ENCODE peak calls at places on chromosome X, in four cellular contexts. One of them, this sample, is unnamed. For H3K9me3, H3K4me1 and H3K27me3, the result is how much of the 10 kb centered on the place peaks cover.

GRCh38 chrX:8960809-8961413 is 73.0 kb downstream of the FAM9B start:
- DNase-seq in lower lobe of right lung: no peak
- DNase-seq in prostate gland: no peak
- DNase-seq in mammary epithelial cell: no peak
- DNase-seq in this sample: no peak

GRCh38 chrX:46029777-46030176 is 515.4 kb downstream of the ZNF674 start:
- DNase-seq in lower lobe of right lung: no peak
- DNase-seq in prostate gland: no peak
- DNase-seq in mammary epithelial cell: peak
- DNase-seq in this sample: no peak

GRCh38 chrX:107451754-107452153 is 2.3 kb downstream of the FRMPD3 start:
- DNase-seq in lower lobe of right lung: no peak
- DNase-seq in prostate gland: no peak
- DNase-seq in mammary epithelial cell: no peak
- DNase-seq in this sample: no peak

GRCh38 chrX:133258481-133258880 is 40.3 kb upstream of the TFDP3 start:
- DNase-seq in lower lobe of right lung: no peak
- DNase-seq in prostate gland: no peak
- DNase-seq in mammary epithelial cell: peak
- DNase-seq in this sample: no peak

GRCh38 chrX:109656774-109657173 is 31.8 kb upstream of the KCNE5 start:
- DNase-seq in lower lobe of right lung: no peak
- DNase-seq in prostate gland: no peak
- DNase-seq in mammary epithelial cell: no peak
- DNase-seq in this sample: no peak

GRCh38 chrX:74009041-74009440 is 294.9 kb upstream of the ZCCHC13 start:
- DNase-seq in lower lobe of right lung: no peak
- DNase-seq in prostate gland: no peak
- DNase-seq in mammary epithelial cell: no peak
- DNase-seq in this sample: no peak

GRCh38 chrX:102558607-102559006 is 40.7 kb upstream of the ARMCX5 start:
- DNase-seq in lower lobe of right lung: no peak
- DNase-seq in prostate gland: no peak
- DNase-seq in mammary epithelial cell: no peak
- DNase-seq in this sample: no peak

GRCh38 chrX:151402719-151403390 is 5.8 kb downstream of the VMA21 start:
- DNase-seq in lower lobe of right lung: peak
- DNase-seq in prostate gland: peak
- DNase-seq in mammary epithelial cell: no peak
- DNase-seq in this sample: no peak

GRCh38 chrX:80423744-80424143 is 3.5 kb downstream of the TENT5D start:
- DNase-seq in lower lobe of right lung: no peak
- DNase-seq in prostate gland: no peak
- DNase-seq in mammary epithelial cell: no peak
- DNase-seq in this sample: no peak

GRCh38 chrX:44569122-44569521 is 26.5 kb upstream of the FUNDC1 start:
- DNase-seq in lower lobe of right lung: no peak
- DNase-seq in prostate gland: no peak
- DNase-seq in mammary epithelial cell: no peak
- DNase-seq in this sample: no peak

GRCh38 chrX:119155416-119156035 is 27.9 kb upstream of the KIAA1210 start:
- DNase-seq in lower lobe of right lung: no peak
- DNase-seq in prostate gland: no peak
- DNase-seq in mammary epithelial cell: peak
- DNase-seq in this sample: no peak

GRCh38 chrX:16999275-16999674 is 52.8 kb downstream of the REPS2 start:
- DNase-seq in lower lobe of right lung: no peak
- DNase-seq in prostate gland: no peak
- DNase-seq in mammary epithelial cell: no peak
- DNase-seq in this sample: no peak

GRCh38 chrX:129193357-129193756 is 329.9 kb downstream of the SMARCA1 start:
- DNase-seq in lower lobe of right lung: no peak
- DNase-seq in prostate gland: no peak
- DNase-seq in mammary epithelial cell: no peak
- DNase-seq in this sample: no peak

GRCh38 chrX:120857240-120857639 is 18.4 kb downstream of the CT47B1 start:
- DNase-seq in lower lobe of right lung: no peak
- DNase-seq in prostate gland: no peak
- DNase-seq in mammary epithelial cell: no peak
- DNase-seq in this sample: no peak

GRCh38 chrX:110420771-110421498 is 62.3 kb downstream of the RTL9 start:
- DNase-seq in lower lobe of right lung: no peak
- DNase-seq in prostate gland: no peak
- DNase-seq in mammary epithelial cell: no peak
- DNase-seq in this sample: no peak

GRCh38 chrX:22134681-22135080 is 102.6 kb downstream of the PHEX start:
- DNase-seq in lower lobe of right lung: no peak
- DNase-seq in prostate gland: peak
- DNase-seq in mammary epithelial cell: peak
- DNase-seq in this sample: no peak

GRCh38 chrX:151396827-151397740 is at the start of gene VMA21:
- DNase-seq in lower lobe of right lung: peak
- DNase-seq in prostate gland: peak
- DNase-seq in mammary epithelial cell: peak
- DNase-seq in this sample: peak

DNA sequence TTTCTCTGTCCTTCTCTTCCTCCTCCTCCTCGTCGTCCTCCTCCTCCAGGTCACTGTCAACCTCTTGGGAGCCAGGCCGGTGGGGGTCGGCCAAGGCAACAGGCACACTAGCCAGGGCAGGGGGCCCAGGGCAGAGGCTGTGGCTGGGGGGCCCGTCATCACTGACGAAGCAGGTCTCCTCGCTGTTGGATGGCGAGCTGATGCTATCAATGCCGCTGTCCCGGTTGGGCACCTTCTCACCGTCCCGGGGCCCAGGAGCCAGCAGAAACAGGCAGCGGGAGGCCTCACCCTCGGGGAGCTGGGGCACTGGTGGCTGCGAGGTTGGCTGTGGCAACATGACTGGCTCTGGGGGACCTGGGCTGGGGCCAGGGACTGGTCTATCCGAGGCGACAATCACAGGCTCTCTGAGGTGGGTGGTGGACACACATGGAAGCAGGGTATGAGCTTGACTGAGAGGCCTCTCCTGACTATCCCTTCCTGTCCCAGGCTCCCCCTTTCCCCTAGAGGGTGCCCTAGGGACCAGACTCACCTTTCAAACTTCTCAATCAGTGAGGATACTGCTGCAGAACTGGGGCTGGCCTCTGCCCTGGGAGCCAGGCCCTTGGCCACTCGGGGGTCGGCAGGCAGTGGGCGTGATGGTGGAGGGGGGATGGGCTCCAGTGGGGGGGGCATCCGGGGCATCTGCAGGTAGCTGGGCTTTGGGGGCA is 25.8 kb downstream of the FGD1 start:
- DNase-seq in lower lobe of right lung: no peak
- DNase-seq in prostate gland: no peak
- DNase-seq in mammary epithelial cell: no peak
- DNase-seq in this sample: no peak
- H3K9me3 ChIP-seq in lower lobe of right lung: under half
- H3K9me3 ChIP-seq in prostate gland: under half
- H3K9me3 ChIP-seq in mammary epithelial cell: under half
- H3K9me3 ChIP-seq in this sample: under half

GRCh38 chrX:41110801-41111625 is 25.8 kb downstream of the USP9X start:
- DNase-seq in lower lobe of right lung: no peak
- DNase-seq in prostate gland: no peak
- DNase-seq in mammary epithelial cell: no peak
- DNase-seq in this sample: no peak
- H3K4me1 ChIP-seq in lower lobe of right lung: under half
- H3K4me1 ChIP-seq in prostate gland: under half
- H3K4me1 ChIP-seq in mammary epithelial cell: under half
- H3K4me1 ChIP-seq in this sample: under half

GRCh38 chrX:114580336-114580735 is 3.5 kb upstream of the HTR2C start:
- DNase-seq in lower lobe of right lung: no peak
- DNase-seq in prostate gland: no peak
- DNase-seq in mammary epithelial cell: no peak
- DNase-seq in this sample: no peak

GRCh38 chrX:114581528-114582263 is 2.2 kb upstream of the HTR2C start:
- DNase-seq in lower lobe of right lung: no peak
- DNase-seq in prostate gland: no peak
- DNase-seq in mammary epithelial cell: no peak
- DNase-seq in this sample: no peak

GRCh38 chrX:114583646-114584433 is at the start of gene HTR2C:
- DNase-seq in lower lobe of right lung: no peak
- DNase-seq in prostate gland: no peak
- DNase-seq in mammary epithelial cell: no peak
- DNase-seq in this sample: no peak

GRCh38 chrX:114582698-114583395 is 1.0 kb upstream of the HTR2C start:
- DNase-seq in lower lobe of right lung: no peak
- DNase-seq in prostate gland: no peak
- DNase-seq in mammary epithelial cell: no peak
- DNase-seq in this sample: no peak

GRCh38 chrX:114582264-114582632 is 1.6 kb upstream of the HTR2C start:
- DNase-seq in lower lobe of right lung: no peak
- DNase-seq in prostate gland: no peak
- DNase-seq in mammary epithelial cell: no peak
- DNase-seq in this sample: no peak
- H3K27me3 ChIP-seq in lower lobe of right lung: under half
- H3K27me3 ChIP-seq in prostate gland: under half
- H3K27me3 ChIP-seq in mammary epithelial cell: under half
- H3K27me3 ChIP-seq in this sample: under half

DNA sequence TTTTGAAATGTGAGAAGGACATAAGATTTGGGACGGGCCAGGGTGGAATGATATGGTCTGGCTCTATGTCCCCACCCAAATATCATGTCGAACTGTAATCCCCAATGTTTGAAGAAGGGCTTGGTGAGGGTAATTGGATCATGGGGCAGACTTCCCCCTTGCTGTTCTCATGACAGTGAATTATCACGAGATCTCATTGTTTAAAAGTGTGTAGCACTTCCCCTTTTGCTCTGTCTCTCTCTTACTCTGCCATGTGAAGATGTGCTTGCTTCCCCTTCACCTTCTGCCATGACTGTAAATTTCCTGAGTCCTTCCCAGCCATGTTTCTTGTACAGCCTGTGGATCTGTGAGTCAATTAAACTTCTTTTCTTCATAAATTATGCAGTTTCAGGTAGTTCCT is 17.5 kb downstream of the MTMR8 start:
- DNase-seq in lower lobe of right lung: no peak
- DNase-seq in prostate gland: no peak
- DNase-seq in mammary epithelial cell: no peak
- DNase-seq in this sample: no peak
- H3K9me3 ChIP-seq in lower lobe of right lung: under half
- H3K9me3 ChIP-seq in prostate gland: under half
- H3K9me3 ChIP-seq in mammary epithelial cell: under half
- H3K9me3 ChIP-seq in this sample: under half

GRCh38 chrX:15853586-15854079 is 980 bp downstream of the AP1S2 start:
- DNase-seq in lower lobe of right lung: no peak
- DNase-seq in prostate gland: no peak
- DNase-seq in mammary epithelial cell: peak
- DNase-seq in this sample: no peak
- H3K4me1 ChIP-seq in lower lobe of right lung: under half
- H3K4me1 ChIP-seq in prostate gland: under half
- H3K4me1 ChIP-seq in mammary epithelial cell: under half
- H3K4me1 ChIP-seq in this sample: under half

GRCh38 chrX:51852621-51853020 is 40.8 kb upstream of the MAGED1 start:
- DNase-seq in lower lobe of right lung: no peak
- DNase-seq in prostate gland: no peak
- DNase-seq in mammary epithelial cell: no peak
- DNase-seq in this sample: no peak

GRCh38 chrX:51855698-51856097 is 37.7 kb upstream of the MAGED1 start:
- DNase-seq in lower lobe of right lung: no peak
- DNase-seq in prostate gland: no peak
- DNase-seq in mammary epithelial cell: no peak
- DNase-seq in this sample: no peak

GRCh38 chrX:51852096-51852495 is 41.3 kb upstream of the MAGED1 start:
- DNase-seq in lower lobe of right lung: no peak
- DNase-seq in prostate gland: no peak
- DNase-seq in mammary epithelial cell: no peak
- DNase-seq in this sample: no peak

GRCh38 chrX:51853251-51853650 is 40.2 kb upstream of the MAGED1 start:
- DNase-seq in lower lobe of right lung: no peak
- DNase-seq in prostate gland: no peak
- DNase-seq in mammary epithelial cell: no peak
- DNase-seq in this sample: no peak

GRCh38 chrX:51851507-51852085 is 41.8 kb upstream of the MAGED1 start:
- DNase-seq in lower lobe of right lung: no peak
- DNase-seq in prostate gland: no peak
- DNase-seq in mammary epithelial cell: peak
- DNase-seq in this sample: no peak
- H3K27me3 ChIP-seq in lower lobe of right lung: under half
- H3K27me3 ChIP-seq in prostate gland: under half
- H3K27me3 ChIP-seq in mammary epithelial cell: under half
- H3K27me3 ChIP-seq in this sample: under half

DNA sequence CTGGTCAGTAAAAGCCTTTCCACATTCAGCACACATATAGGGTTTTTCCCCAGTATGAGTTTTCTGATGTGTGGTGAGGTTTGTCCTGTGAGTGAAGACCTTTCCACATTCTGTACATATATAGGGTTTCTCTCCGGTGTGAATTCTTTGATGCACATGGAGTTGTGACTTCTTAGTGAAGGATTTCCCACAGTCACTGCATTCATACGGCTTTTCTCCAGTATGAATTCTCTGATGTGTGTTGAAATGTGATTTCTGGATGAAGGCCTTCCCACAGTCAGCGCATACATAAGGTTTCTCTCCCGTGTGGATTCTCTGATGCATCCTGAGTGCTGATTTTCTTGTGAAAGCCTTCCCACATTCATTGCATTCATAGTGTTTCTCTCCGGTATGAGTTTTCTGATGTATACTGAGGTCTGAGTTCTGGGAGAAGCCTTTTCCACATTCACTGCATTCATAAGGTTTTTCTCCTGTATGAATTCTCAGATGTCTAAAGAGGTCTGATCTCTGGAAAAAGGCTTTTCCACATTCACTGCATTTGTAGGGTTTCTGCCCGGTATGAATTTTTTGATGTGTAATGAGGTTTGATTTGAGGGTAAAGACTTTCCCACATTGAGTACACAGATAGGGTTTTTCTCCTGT is 34.7 kb downstream of the ZNF41 start:
- DNase-seq in lower lobe of right lung: no peak
- DNase-seq in prostate gland: no peak
- DNase-seq in mammary epithelial cell: no peak
- DNase-seq in this sample: no peak
- H3K9me3 ChIP-seq in lower lobe of right lung: under half
- H3K9me3 ChIP-seq in prostate gland: under half
- H3K9me3 ChIP-seq in mammary epithelial cell: under half
- H3K9me3 ChIP-seq in this sample: half or more

DNA sequence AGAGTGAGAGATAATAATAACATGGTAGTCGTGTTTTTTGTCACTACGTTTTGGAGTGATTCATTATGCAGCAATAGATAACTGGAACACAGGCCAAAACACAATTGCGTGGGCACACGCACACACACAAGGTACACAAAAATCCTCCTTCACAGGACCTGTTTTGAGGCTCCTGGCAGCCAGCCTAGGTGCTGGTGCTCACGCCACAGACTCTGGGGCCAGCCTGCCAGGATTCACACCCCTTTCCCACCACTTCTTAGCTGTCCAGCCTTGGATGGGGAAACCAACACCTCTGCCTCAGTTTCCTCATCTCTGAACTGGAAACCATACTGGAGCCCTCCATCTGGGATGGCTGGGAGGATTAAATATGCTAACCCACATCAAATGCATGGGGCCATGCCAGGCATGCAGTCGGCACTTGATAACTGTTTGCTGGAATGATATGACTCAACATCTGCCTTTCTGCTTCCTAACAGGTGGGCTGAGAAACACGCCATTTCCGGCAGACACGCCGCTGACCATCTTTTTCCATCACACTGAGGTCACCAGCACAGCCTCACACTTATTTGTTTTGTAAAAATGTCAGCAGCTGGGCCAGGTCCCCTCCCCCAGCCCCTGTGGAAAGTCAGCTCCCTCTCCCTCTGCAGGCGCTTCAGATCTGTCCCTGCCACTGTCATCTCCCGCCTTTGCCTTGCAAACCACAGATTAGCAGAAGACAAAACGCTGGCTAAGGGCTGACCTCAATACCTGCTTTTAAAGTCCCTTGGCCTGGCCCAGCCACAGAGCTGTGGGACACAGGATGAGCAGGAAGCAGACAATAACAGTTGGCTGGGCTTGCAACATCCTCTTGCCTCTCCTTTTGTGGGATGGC is 237.5 kb downstream of the BCOR start:
- DNase-seq in lower lobe of right lung: no peak
- DNase-seq in prostate gland: no peak
- DNase-seq in mammary epithelial cell: peak
- DNase-seq in this sample: no peak
- H3K4me1 ChIP-seq in lower lobe of right lung: under half
- H3K4me1 ChIP-seq in prostate gland: under half
- H3K4me1 ChIP-seq in mammary epithelial cell: under half
- H3K4me1 ChIP-seq in this sample: under half